ENCODE peak calls at places on chromosome 18, in ten cellular contexts. K, H, R, Z, U, X, Y, S, Q and C are unnamed samples.
A peak's percentile ranks its signal among the peaks of the same experiment; 100 is the strongest.

GRCh38 chr18:45518770-45519169 is 96.5 kb upstream of the SLC14A2 start:
- DNase-seq in Z (no peak), S (no peak), R (no peak), U (no peak), K (no peak), Y (no peak), X (no peak), H (no peak), Q (no peak), C (no peak)

GRCh38 chr18:75405341-75405740 is 22.2 kb downstream of the SMIM21 start:
- DNase-seq in S (no peak), Q (no peak), R (no peak), H (no peak), Z (no peak), Y (no peak), X (peak; percentile 51), K (no peak), U (no peak), C (no peak)

GRCh38 chr18:74990563-74991081 is 218.3 kb downstream of the PTGR3 start:
- DNase-seq in K (no peak), Q (no peak), H (no peak), X (no peak), Y (no peak), Z (no peak), S (no peak), R (no peak), U (peak; percentile 76), C (no peak)

GRCh38 chr18:2895391-2895790 is 48.6 kb downstream of the EMILIN2 start:
- DNase-seq in U (no peak), K (no peak), Q (no peak), S (no peak), H (no peak), X (no peak), Z (no peak), Y (no peak), R (no peak), C (no peak)

GRCh38 chr18:74944676-74945075 is 264.3 kb downstream of the PTGR3 start:
- DNase-seq in K (no peak), U (no peak), R (no peak), Z (no peak), H (no peak), S (no peak), Q (no peak), Y (no peak), X (no peak), C (no peak)

GRCh38 chr18:34251919-34252318 is 27.2 kb upstream of the NOL4 start:
- DNase-seq in H (no peak), U (no peak), X (no peak), Y (no peak), K (no peak), R (no peak), Q (no peak), S (no peak), Z (no peak), C (no peak)

GRCh38 chr18:77316641-77317040 is 67.0 kb downstream of the GALR1 start:
- DNase-seq in Y (no peak), R (no peak), X (peak; percentile 2), Q (no peak), S (no peak), Z (no peak), H (no peak), U (no peak), K (no peak), C (no peak)

GRCh38 chr18:12283256-12283655 is 24.8 kb upstream of the TUBB6 start:
- DNase-seq in S (no peak), Z (no peak), Y (no peak), U (no peak), H (no peak), Q (no peak), R (no peak), X (peak; percentile 55), K (no peak), C (peak; percentile 38)

GRCh38 chr18:48566588-48566987 is 27.8 kb downstream of the CTIF start:
- DNase-seq in R (no peak), U (peak; percentile 33), Z (no peak), Y (no peak), Q (no peak), S (no peak), K (no peak), H (no peak), X (no peak), C (no peak)

GRCh38 chr18:25168011-25168410 is 184.0 kb downstream of the ZNF521 start:
- DNase-seq in Q (no peak), U (no peak), H (no peak), Y (no peak), R (no peak), X (no peak), K (no peak), Z (no peak), S (no peak), C (no peak)

GRCh38 chr18:10518595-10519273 is 7.1 kb upstream of the NAPG start:
- DNase-seq in Q (no peak), Y (no peak), X (peak; percentile 56), R (peak; percentile 43), S (peak; percentile 59), U (peak; percentile 43), Z (peak; percentile 73), K (no peak), H (peak; percentile 74), C (no peak)

GRCh38 chr18:3793545-3793944 is 343.6 kb downstream of the TGIF1 start:
- DNase-seq in R (no peak), Q (no peak), Z (no peak), H (no peak), X (peak; percentile 15), K (no peak), Y (no peak), U (no peak), S (no peak), C (no peak)

DNA sequence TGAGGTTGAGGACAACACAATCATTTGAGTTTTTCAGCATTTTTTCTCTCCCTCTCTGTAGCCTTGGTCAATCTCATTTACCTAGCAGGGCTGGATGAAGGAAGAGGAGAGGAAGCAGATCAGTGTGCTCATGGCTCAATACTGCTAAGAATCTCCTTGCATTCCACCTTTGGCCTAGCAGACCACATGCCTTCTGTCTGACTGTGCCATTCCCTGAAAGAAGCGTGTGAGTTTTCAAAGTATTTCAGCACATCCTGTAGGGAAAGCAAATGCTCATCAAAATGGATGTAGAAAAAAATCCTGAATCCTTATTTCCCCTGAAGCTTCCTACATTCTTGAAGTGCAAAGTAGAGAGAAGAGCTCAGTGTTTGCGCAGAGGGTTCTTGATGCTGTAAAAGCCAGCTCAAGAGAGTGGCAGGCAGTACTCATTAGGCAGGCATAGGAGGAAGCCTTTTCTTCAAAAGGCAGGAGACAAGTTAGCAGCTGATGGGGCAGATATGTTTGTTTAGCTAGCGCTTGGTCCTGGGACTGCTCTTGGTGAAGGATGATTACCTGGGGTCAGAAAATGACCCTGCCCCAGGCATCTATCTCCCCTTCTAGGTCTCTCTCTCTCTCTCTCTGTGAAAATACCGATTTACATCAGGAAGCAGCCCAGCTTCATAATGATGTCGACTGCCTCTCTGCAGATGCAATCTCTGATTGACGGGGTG is 14.4 kb upstream of the PIK3C3 start:
- DNase-seq in S (no peak), Q (no peak), U (no peak), X (peak; percentile 86), Y (no peak), K (no peak), Z (no peak), H (no peak), R (no peak), C (no peak)
- H3K27ac ChIP-seq in S (no peak overlapping the region), Q (no peak overlapping the region), U (no peak overlapping the region), X (peak overlapping the region; percentile 72), Y (no peak overlapping the region), K (no peak overlapping the region), Z (peak overlapping the region; percentile 48), H (no peak overlapping the region), R (no peak overlapping the region), C (no peak overlapping the region)

DNA sequence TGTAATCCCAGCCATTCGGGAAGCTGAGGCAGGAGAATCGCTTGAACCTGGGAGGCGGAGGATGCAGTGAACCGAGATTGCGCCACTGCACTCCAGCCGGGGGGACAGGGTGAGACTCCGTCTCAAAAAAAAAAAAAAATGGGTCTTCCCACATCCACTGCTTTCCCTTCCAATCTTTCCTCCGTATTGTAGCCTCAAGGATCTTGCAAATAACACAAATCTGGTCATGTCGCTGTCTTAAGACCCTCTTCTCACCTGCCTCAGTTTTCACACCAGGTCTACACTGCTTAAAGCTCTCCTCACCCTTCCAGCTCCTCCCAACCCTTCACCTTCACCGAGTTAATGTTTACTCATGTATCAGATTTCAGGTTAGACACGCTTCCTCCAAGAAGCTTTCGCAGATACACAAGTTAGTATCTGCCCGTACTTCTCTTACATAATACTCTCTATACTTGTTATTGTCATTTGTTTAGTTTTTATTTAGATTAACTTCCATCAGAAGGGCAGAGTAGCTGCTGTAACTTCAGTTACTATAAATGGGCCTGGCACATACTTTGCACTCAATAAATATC is 1.5 kb downstream of the IER3IP1 start:
- DNase-seq in H (no peak), U (no peak), K (no peak), R (no peak), S (no peak), Z (no peak), X (peak; percentile 32), Q (no peak), Y (no peak), C (no peak)
- H3K27ac ChIP-seq in H (no peak overlapping the region), U (no peak overlapping the region), K (no peak overlapping the region), R (no peak overlapping the region), S (no peak overlapping the region), Z (no peak overlapping the region), X (peak overlapping the region; percentile 98), Q (no peak overlapping the region), Y (no peak overlapping the region), C (no peak overlapping the region)

GRCh38 chr18:78518805-78519204 is 460.8 kb upstream of the SALL3 start:
- DNase-seq in R (no peak), U (no peak), Z (no peak), X (no peak), S (no peak), K (no peak), Y (no peak), H (no peak), Q (no peak), C (no peak)

GRCh38 chr18:78522507-78522906 is 457.1 kb upstream of the SALL3 start:
- DNase-seq in S (no peak), H (no peak), X (no peak), K (no peak), U (no peak), Y (no peak), Z (no peak), R (no peak), Q (no peak), C (no peak)

GRCh38 chr18:78519394-78520062 is 460.1 kb upstream of the SALL3 start:
- DNase-seq in U (no peak), Y (no peak), X (no peak), S (no peak), R (no peak), H (no peak), Z (no peak), Q (no peak), K (no peak), C (no peak)

GRCh38 chr18:78521744-78522143 is 457.9 kb upstream of the SALL3 start:
- DNase-seq in Z (no peak), S (no peak), R (no peak), X (no peak), U (no peak), K (no peak), H (no peak), Y (no peak), Q (no peak), C (no peak)

GRCh38 chr18:78521136-78521535 is 458.5 kb upstream of the SALL3 start:
- DNase-seq in Q (no peak), R (no peak), X (no peak), Z (no peak), K (no peak), S (no peak), U (no peak), Y (no peak), H (no peak), C (no peak)
- H3K27ac ChIP-seq in Q (no peak overlapping the region), R (no peak overlapping the region), X (no peak overlapping the region), Z (no peak overlapping the region), K (no peak overlapping the region), S (no peak overlapping the region), U (no peak overlapping the region), Y (no peak overlapping the region), H (no peak overlapping the region), C (no peak overlapping the region)

GRCh38 chr18:24011095-24011917 is 3.2 kb upstream of the TTC39C start:
- DNase-seq in Z (no peak), Y (no peak), U (no peak), X (no peak), Q (peak; percentile 78), H (no peak), K (no peak), R (no peak), S (no peak), C (no peak)
- H3K27ac ChIP-seq in Z (no peak overlapping the region), Y (peak overlapping the region; percentile 67), U (no peak overlapping the region), X (no peak overlapping the region), Q (no peak overlapping the region), H (no peak overlapping the region), K (peak overlapping the region; percentile 79), R (no peak overlapping the region), S (no peak overlapping the region), C (no peak overlapping the region)